ENCODE peak calls at places on chromosome 12, in five cellular contexts. One of them, this sample, is unnamed.

GRCh38 chr12:53977596-53978464 is 3.1 kb upstream of the HOTAIR start:
- DNase-seq in neuronal stem cell: no peak
- DNase-seq in mesendoderm: no peak
- DNase-seq in mesenchymal stem cell: no peak
- DNase-seq in H1: no peak
- DNase-seq in this sample: no peak

GRCh38 chr12:15171015-15171646 is 50.1 kb downstream of the RERG start:
- DNase-seq in neuronal stem cell: no peak
- DNase-seq in mesendoderm: peak
- DNase-seq in mesenchymal stem cell: no peak
- DNase-seq in H1: no peak
- DNase-seq in this sample: no peak

GRCh38 chr12:46675736-46676135 is 150.1 kb downstream of the SLC38A4 start:
- DNase-seq in neuronal stem cell: peak
- DNase-seq in mesendoderm: peak
- DNase-seq in mesenchymal stem cell: peak
- DNase-seq in H1: no peak
- DNase-seq in this sample: peak

GRCh38 chr12:67630373-67631088 is 18.0 kb upstream of the DYRK2 start:
- DNase-seq in neuronal stem cell: no peak
- DNase-seq in mesendoderm: peak
- DNase-seq in mesenchymal stem cell: peak
- DNase-seq in H1: peak
- DNase-seq in this sample: no peak

GRCh38 chr12:120234643-120235368 is 30.7 kb downstream of the PXN start:
- DNase-seq in neuronal stem cell: no peak
- DNase-seq in mesendoderm: peak
- DNase-seq in mesenchymal stem cell: peak
- DNase-seq in H1: no peak
- DNase-seq in this sample: peak

GRCh38 chr12:19967001-19967400 is 401.3 kb upstream of the PDE3A start:
- DNase-seq in neuronal stem cell: no peak
- DNase-seq in mesendoderm: no peak
- DNase-seq in mesenchymal stem cell: no peak
- DNase-seq in H1: no peak
- DNase-seq in this sample: no peak

GRCh38 chr12:82685721-82686222 is 934 bp upstream of the TMTC2 start:
- DNase-seq in neuronal stem cell: peak
- DNase-seq in mesendoderm: peak
- DNase-seq in mesenchymal stem cell: peak
- DNase-seq in H1: peak
- DNase-seq in this sample: peak

GRCh38 chr12:29783773-29784666 is at the start of gene TMTC1:
- DNase-seq in neuronal stem cell: peak
- DNase-seq in mesendoderm: peak
- DNase-seq in mesenchymal stem cell: peak
- DNase-seq in H1: peak
- DNase-seq in this sample: peak

GRCh38 chr12:991350-992278 is 591 bp downstream of the ERC1 start:
- DNase-seq in neuronal stem cell: no peak
- DNase-seq in mesendoderm: peak
- DNase-seq in mesenchymal stem cell: peak
- DNase-seq in H1: no peak
- DNase-seq in this sample: peak

GRCh38 chr12:53380797-53381738 is 1.1 kb downstream of the SP1 start:
- DNase-seq in neuronal stem cell: no peak
- DNase-seq in mesendoderm: peak
- DNase-seq in mesenchymal stem cell: peak
- DNase-seq in H1: no peak
- DNase-seq in this sample: peak

GRCh38 chr12:30794591-30795409 is 40.0 kb upstream of the CAPRIN2 start:
- DNase-seq in neuronal stem cell: peak
- DNase-seq in mesendoderm: peak
- DNase-seq in mesenchymal stem cell: peak
- DNase-seq in H1: peak
- DNase-seq in this sample: peak

GRCh38 chr12:25962932-25963525 is 4.5 kb downstream of the RASSF8 start:
- DNase-seq in neuronal stem cell: no peak
- DNase-seq in mesendoderm: no peak
- DNase-seq in mesenchymal stem cell: peak
- DNase-seq in H1: no peak
- DNase-seq in this sample: no peak

GRCh38 chr12:6263931-6264330 is 46.6 kb upstream of the PLEKHG6 start:
- DNase-seq in neuronal stem cell: no peak
- DNase-seq in mesendoderm: peak
- DNase-seq in mesenchymal stem cell: no peak
- DNase-seq in H1: no peak
- DNase-seq in this sample: peak

GRCh38 chr12:74849801-74850200 is 312.2 kb downstream of the ATXN7L3B start:
- DNase-seq in neuronal stem cell: no peak
- DNase-seq in mesendoderm: no peak
- DNase-seq in mesenchymal stem cell: no peak
- DNase-seq in H1: no peak
- DNase-seq in this sample: no peak

DNA sequence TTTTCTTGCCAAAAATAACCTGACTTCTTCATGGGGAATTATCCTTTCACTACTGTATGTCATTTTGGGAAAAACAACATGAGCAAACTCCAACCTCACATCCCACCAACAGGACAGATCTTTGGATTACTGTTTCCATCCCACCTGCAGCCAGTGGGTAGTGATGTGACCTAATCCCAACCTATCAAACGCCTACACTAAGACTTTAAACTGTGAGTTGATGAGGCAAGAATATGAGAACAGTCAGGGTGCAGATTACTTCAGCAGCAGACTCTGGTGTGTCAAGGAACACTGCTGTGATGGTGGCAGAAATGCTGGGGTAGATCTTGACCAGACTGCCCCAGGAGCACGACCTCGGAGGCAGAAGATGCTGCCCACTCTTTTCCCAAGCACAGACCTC is 293.2 kb downstream of the DUSP6 start:
- DNase-seq in neuronal stem cell: no peak
- DNase-seq in mesendoderm: no peak
- DNase-seq in mesenchymal stem cell: no peak
- DNase-seq in H1: no peak
- DNase-seq in this sample: no peak
- H2BK15ac ChIP-seq in neuronal stem cell: no peak
- H2BK15ac ChIP-seq in mesendoderm: no peak
- H2BK15ac ChIP-seq in mesenchymal stem cell: no peak
- H2BK15ac ChIP-seq in H1: no peak
- H2BK15ac ChIP-seq in this sample: no peak

GRCh38 chr12:89732511-89732910 is 23.9 kb upstream of the ATP2B1 start:
- DNase-seq in neuronal stem cell: no peak
- DNase-seq in mesendoderm: no peak
- DNase-seq in mesenchymal stem cell: peak
- DNase-seq in H1: no peak
- DNase-seq in this sample: no peak

GRCh38 chr12:89737000-89737399 is 28.4 kb upstream of the ATP2B1 start:
- DNase-seq in neuronal stem cell: no peak
- DNase-seq in mesendoderm: no peak
- DNase-seq in mesenchymal stem cell: no peak
- DNase-seq in H1: no peak
- DNase-seq in this sample: no peak

GRCh38 chr12:89731064-89731463 is 22.4 kb upstream of the ATP2B1 start:
- DNase-seq in neuronal stem cell: no peak
- DNase-seq in mesendoderm: no peak
- DNase-seq in mesenchymal stem cell: peak
- DNase-seq in H1: no peak
- DNase-seq in this sample: peak

GRCh38 chr12:89731614-89732013 is 23.0 kb upstream of the ATP2B1 start:
- DNase-seq in neuronal stem cell: no peak
- DNase-seq in mesendoderm: no peak
- DNase-seq in mesenchymal stem cell: peak
- DNase-seq in H1: no peak
- DNase-seq in this sample: peak

DNA sequence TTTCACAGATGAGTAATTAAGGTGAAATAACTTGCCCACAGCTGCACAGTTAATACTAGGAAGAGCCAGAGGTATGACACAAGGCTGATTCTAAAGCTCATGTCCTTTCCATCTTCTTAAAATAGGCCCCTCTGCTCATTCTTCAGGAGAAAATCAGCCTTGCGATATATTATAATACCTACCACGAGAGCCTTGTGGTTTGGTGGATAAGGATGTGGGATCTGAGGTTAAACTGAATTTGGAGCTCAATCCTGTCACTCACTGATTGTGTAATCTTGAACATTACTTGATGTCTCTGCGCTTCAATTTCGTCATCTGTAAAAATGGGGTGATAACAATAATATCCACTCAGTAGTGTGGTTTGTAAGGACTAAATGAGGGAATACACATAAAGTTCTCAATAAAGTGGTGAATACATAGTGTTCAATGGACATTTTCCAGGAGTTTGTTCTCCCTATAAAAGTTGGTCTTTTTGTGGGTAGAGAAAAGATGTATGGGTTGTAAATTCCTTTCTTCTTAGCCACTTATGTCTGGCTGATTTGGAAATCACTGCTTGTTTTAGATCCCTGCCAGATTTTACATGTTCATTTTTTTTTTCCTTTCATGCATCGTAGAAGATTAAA is 25.1 kb upstream of the ATP2B1 start:
- DNase-seq in neuronal stem cell: no peak
- DNase-seq in mesendoderm: no peak
- DNase-seq in mesenchymal stem cell: peak
- DNase-seq in H1: no peak
- DNase-seq in this sample: peak
- H3K4me3 ChIP-seq in neuronal stem cell: no peak
- H3K4me3 ChIP-seq in mesendoderm: no peak
- H3K4me3 ChIP-seq in mesenchymal stem cell: peak
- H3K4me3 ChIP-seq in H1: no peak
- H3K4me3 ChIP-seq in this sample: no peak

GRCh38 chr12:64780531-64781373 is 21.5 kb upstream of the GNS start:
- DNase-seq in neuronal stem cell: peak
- DNase-seq in mesendoderm: peak
- DNase-seq in mesenchymal stem cell: peak
- DNase-seq in H1: no peak
- DNase-seq in this sample: no peak
- H2BK15ac ChIP-seq in neuronal stem cell: peak
- H2BK15ac ChIP-seq in mesendoderm: no peak
- H2BK15ac ChIP-seq in mesenchymal stem cell: no peak
- H2BK15ac ChIP-seq in H1: no peak
- H2BK15ac ChIP-seq in this sample: no peak

GRCh38 chr12:122544537-122544936 is 17.5 kb downstream of the KNTC1 start:
- DNase-seq in neuronal stem cell: no peak
- DNase-seq in mesendoderm: no peak
- DNase-seq in mesenchymal stem cell: no peak
- DNase-seq in H1: no peak
- DNase-seq in this sample: no peak

GRCh38 chr12:122547330-122547729 is 20.3 kb downstream of the KNTC1 start:
- DNase-seq in neuronal stem cell: no peak
- DNase-seq in mesendoderm: no peak
- DNase-seq in mesenchymal stem cell: peak
- DNase-seq in H1: no peak
- DNase-seq in this sample: peak

GRCh38 chr12:122545855-122546254 is 18.8 kb downstream of the KNTC1 start:
- DNase-seq in neuronal stem cell: no peak
- DNase-seq in mesendoderm: no peak
- DNase-seq in mesenchymal stem cell: no peak
- DNase-seq in H1: no peak
- DNase-seq in this sample: no peak
- H3K4me3 ChIP-seq in neuronal stem cell: no peak
- H3K4me3 ChIP-seq in mesendoderm: no peak
- H3K4me3 ChIP-seq in mesenchymal stem cell: no peak
- H3K4me3 ChIP-seq in H1: no peak
- H3K4me3 ChIP-seq in this sample: no peak

This sample was measured in IMR-90.